ENCODE peak calls at places on chromosome 13, in six cellular contexts. U is heart left ventricle, Q is AG10803, G is GM10248, A is lower lobe of right lung, M is thoracic aorta. V is an unnamed sample.
A peak's percentile ranks its signal among the peaks of the same experiment; 100 is the strongest.

GRCh38 chr13:42720116-42720857 is 61.1 kb upstream of the FAM216B start:
- DNase-seq in U (no peak), Q (peak; percentile 95), G (no peak), A (no peak), M (no peak), V (peak; percentile 95)

GRCh38 chr13:36814465-36814864 is 4.6 kb upstream of the RFXAP start:
- DNase-seq in U (no peak), Q (no peak), G (no peak), A (no peak), M (no peak), V (no peak)

GRCh38 chr13:28983661-28984060 is 163.5 kb downstream of the MTUS2 start:
- DNase-seq in U (no peak), Q (no peak), G (no peak), A (no peak), M (no peak), V (no peak)

GRCh38 chr13:112933649-112934048 is 35.4 kb upstream of the MCF2L start:
- DNase-seq in U (no peak), Q (no peak), G (no peak), A (no peak), M (no peak), V (no peak)

GRCh38 chr13:71913717-71914116 is 46.7 kb upstream of the DACH1 start:
- DNase-seq in U (no peak), Q (no peak), G (no peak), A (no peak), M (no peak), V (no peak)

GRCh38 chr13:48654511-48654910 is 782 bp downstream of the CYSLTR2 start:
- DNase-seq in U (no peak), Q (no peak), G (no peak), A (no peak), M (no peak), V (no peak)

GRCh38 chr13:75512253-75512652 is 25.4 kb downstream of the COMMD6 start:
- DNase-seq in U (no peak), Q (peak; percentile 33), G (peak; percentile 68), A (no peak), M (no peak), V (no peak)

GRCh38 chr13:35744566-35745203 is 268.2 kb upstream of the MAB21L1 start:
- DNase-seq in U (no peak), Q (no peak), G (no peak), A (no peak), M (no peak), V (no peak)

GRCh38 chr13:93066187-93066586 is 160.4 kb upstream of the GPC6 start:
- DNase-seq in U (no peak), Q (peak; percentile 38), G (no peak), A (no peak), M (no peak), V (no peak)

GRCh38 chr13:111506621-111507020 is 186.2 kb downstream of the TEX29 start:
- DNase-seq in U (peak; percentile 27), Q (no peak), G (no peak), A (no peak), M (no peak), V (no peak)

GRCh38 chr13:59364508-59365187 is 799.1 kb downstream of the DIAPH3 start:
- DNase-seq in U (no peak), Q (no peak), G (no peak), A (no peak), M (no peak), V (no peak)

GRCh38 chr13:50388481-50388880 is 373.2 kb downstream of the KCNRG start:
- DNase-seq in U (no peak), Q (no peak), G (no peak), A (no peak), M (no peak), V (no peak)

GRCh38 chr13:91203430-91203829 is 144.1 kb upstream of the MIR17HG start:
- DNase-seq in U (no peak), Q (no peak), G (no peak), A (no peak), M (no peak), V (no peak)

GRCh38 chr13:96671073-96671472 is 323.2 kb downstream of the OXGR1 start:
- DNase-seq in U (no peak), Q (peak; percentile 8), G (no peak), A (no peak), M (no peak), V (no peak)

GRCh38 chr13:108609353-108609752 is 20.1 kb upstream of the MYO16 start:
- DNase-seq in U (no peak), Q (peak; percentile 0), G (no peak), A (no peak), M (no peak), V (peak; percentile 10)

GRCh38 chr13:73146705-73147104 is 87.9 kb downstream of the KLF5 start:
- DNase-seq in U (no peak), Q (peak; percentile 46), G (no peak), A (no peak), M (no peak), V (no peak)

GRCh38 chr13:113499936-113500335 is 9.4 kb upstream of the DCUN1D2 start:
- DNase-seq in U (no peak), Q (peak; percentile 22), G (no peak), A (no peak), M (no peak), V (no peak)

GRCh38 chr13:79987323-79987722 is 353.6 kb downstream of the SPRY2 start:
- DNase-seq in U (no peak), Q (no peak), G (no peak), A (no peak), M (no peak), V (peak; percentile 31)

DNA sequence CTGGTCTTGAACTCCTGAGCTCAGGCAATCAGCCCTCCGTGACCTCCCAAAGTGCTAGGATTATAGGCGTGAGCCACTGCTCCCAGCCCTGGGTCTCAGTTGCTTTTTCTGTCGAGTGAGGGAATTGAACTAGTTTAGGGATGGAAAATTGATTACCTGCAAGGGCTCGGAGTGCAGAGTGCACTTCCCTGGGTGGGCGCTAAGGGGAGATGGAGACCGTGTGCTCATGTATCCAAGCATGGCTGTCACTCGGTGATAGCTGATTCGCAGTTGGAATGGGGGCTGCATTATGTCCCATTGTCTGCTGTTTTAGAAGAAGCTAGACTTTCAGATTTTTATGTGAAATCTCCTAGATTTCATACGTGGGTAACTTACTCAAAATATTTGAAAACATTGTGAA is 139.9 kb upstream of the RFC3 start:
- DNase-seq in U (no peak), Q (no peak), G (no peak), A (no peak), M (no peak), V (no peak)
- TF ChIP-seq CTCF in U (no peak), Q (no peak), G (no peak), A (no peak), M (no peak), V (no peak)

DNA sequence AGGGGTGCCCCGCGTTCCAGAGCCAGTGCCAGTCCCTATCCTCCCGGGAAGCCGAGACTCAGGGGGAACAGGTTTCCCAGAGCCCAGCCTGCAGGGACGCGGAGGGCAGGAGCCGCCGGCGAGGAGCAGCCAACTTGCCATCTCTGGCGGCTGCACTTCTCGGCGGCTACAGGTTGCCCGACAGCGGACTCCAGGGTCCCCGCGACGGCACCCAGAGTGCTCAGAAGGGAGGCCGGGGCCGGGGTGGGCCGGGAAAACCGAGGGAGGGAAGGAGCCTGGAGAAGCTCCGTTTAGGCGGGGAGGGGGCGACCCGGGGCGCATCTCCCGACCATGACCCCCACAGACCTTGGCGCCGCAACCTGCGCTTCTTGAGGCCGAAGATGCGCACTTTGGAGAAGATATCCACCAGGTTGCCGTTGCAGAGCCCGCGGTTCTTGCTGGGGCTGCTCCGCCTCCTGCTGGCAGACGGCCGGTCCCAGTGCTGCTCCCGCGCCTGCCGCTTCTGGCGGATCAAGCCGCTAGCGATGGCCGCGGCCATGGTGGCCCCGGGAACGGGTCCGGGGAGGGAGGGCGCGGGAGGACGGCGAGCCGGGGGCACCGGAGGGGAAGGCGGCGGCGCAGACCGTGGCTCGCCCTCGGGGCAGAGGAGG is 463.8 kb downstream of the ITGBL1 start:
- DNase-seq in U (peak; percentile 66), Q (no peak), G (peak; percentile 15), A (no peak), M (no peak), V (no peak)
- TF ChIP-seq CTCF in U (peak; percentile 56), Q (peak; percentile 3), G (no peak), A (no peak), M (no peak), V (peak; percentile 26)

GRCh38 chr13:100106005-100106404 is 17.1 kb downstream of the PCCA start:
- DNase-seq in U (no peak), Q (no peak), G (no peak), A (no peak), M (no peak), V (no peak)

GRCh38 chr13:100106705-100107104 is 17.8 kb downstream of the PCCA start:
- DNase-seq in U (no peak), Q (no peak), G (no peak), A (no peak), M (no peak), V (no peak)

GRCh38 chr13:100112186-100112838 is 23.4 kb downstream of the PCCA start:
- DNase-seq in U (no peak), Q (no peak), G (no peak), A (no peak), M (no peak), V (no peak)

GRCh38 chr13:100108913-100109507 is 20.1 kb downstream of the PCCA start:
- DNase-seq in U (no peak), Q (peak; percentile 7), G (no peak), A (no peak), M (no peak), V (no peak)

DNA sequence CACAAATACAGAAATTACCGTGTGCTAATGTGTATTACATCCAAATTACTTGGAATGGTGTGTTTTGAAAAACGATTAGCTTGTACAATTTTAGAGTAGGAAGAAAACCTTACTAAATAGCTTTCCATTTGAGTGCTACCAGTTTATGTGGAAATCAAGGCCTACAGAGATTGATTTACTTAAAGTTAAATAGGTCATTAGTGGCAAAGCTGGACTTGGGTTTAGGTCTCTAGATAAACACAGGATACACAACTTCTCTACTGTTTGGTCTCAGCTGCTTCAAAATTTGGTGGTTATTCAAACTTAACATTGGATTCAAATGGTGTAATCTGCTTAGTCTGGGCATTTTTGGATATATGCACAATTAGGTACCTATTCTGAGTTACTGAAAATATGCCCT is 21.4 kb downstream of the PCCA start:
- DNase-seq in U (no peak), Q (no peak), G (no peak), A (no peak), M (no peak), V (no peak)
- TF ChIP-seq CTCF in U (no peak), Q (no peak), G (no peak), A (no peak), M (no peak), V (no peak)

GRCh38 chr13:21230516-21230915 is 54.1 kb downstream of the MRPL57 start:
- DNase-seq in U (no peak), Q (no peak), G (no peak), A (no peak), M (no peak), V (no peak)

GRCh38 chr13:21232599-21232998 is 56.1 kb downstream of the MRPL57 start:
- DNase-seq in U (no peak), Q (no peak), G (no peak), A (no peak), M (no peak), V (no peak)

GRCh38 chr13:21233086-21233485 is 56.6 kb downstream of the MRPL57 start:
- DNase-seq in U (no peak), Q (no peak), G (peak; percentile 34), A (no peak), M (no peak), V (no peak)

GRCh38 chr13:21231426-21231945 is 55.0 kb downstream of the MRPL57 start:
- DNase-seq in U (no peak), Q (no peak), G (no peak), A (no peak), M (no peak), V (no peak)

GRCh38 chr13:21232196-21232595 is 55.7 kb downstream of the MRPL57 start:
- DNase-seq in U (no peak), Q (peak; percentile 84), G (no peak), A (no peak), M (no peak), V (peak; percentile 31)
- TF ChIP-seq CTCF in U (peak; percentile 20), Q (peak; percentile 44), G (no peak), A (no peak), M (no peak), V (no peak)

GRCh38 chr13:102089177-102089576 is 312.7 kb downstream of the FGF14 start:
- DNase-seq in U (no peak), Q (peak; percentile 3), G (no peak), A (no peak), M (no peak), V (no peak)
- TF ChIP-seq CTCF in U (peak; percentile 20), Q (peak; percentile 15), G (no peak), A (no peak), M (peak; percentile 19), V (no peak)